ENCODE peak calls at places on chromosome 10, in five cellular contexts. Y is immature natural killer cell, F is CMK, U is KBM-7, M is fibroblast of villous mesenchyme. P is an unnamed sample.

GRCh38 chr10:78745445-78745844 is 323.3 kb upstream of the ZMIZ1 start:
- DNase-seq in Y (no peak), F (no peak), U (no peak), M (no peak), P (no peak)

GRCh38 chr10:78524941-78525340 is 491.3 kb downstream of the RPS24 start:
- DNase-seq in Y (no peak), F (no peak), U (no peak), M (no peak), P (no peak)

GRCh38 chr10:124053971-124054370 is 39.4 kb downstream of the CHST15 start:
- DNase-seq in Y (no peak), F (no peak), U (no peak), M (no peak), P (no peak)

GRCh38 chr10:71575446-71575845 is 144.1 kb downstream of the C10orf105 start:
- DNase-seq in Y (no peak), F (no peak), U (no peak), M (no peak), P (no peak)

GRCh38 chr10:47045331-47045861 is 134.2 kb downstream of the PTPN20 start:
- DNase-seq in Y (no peak), F (no peak), U (no peak), M (no peak), P (no peak)

GRCh38 chr10:2839081-2839725 is 228.1 kb upstream of the PFKP start:
- DNase-seq in Y (no peak), F (no peak), U (peak), M (peak), P (no peak)

GRCh38 chr10:72309290-72310240 is 35.8 kb downstream of the DDIT4 start:
- DNase-seq in Y (peak), F (no peak), U (no peak), M (peak), P (no peak)

GRCh38 chr10:11741608-11742007 is 574 bp upstream of the ECHDC3 start:
- DNase-seq in Y (no peak), F (no peak), U (no peak), M (no peak), P (no peak)

GRCh38 chr10:102963237-102963886 is 45.3 kb downstream of the CNNM2 start:
- DNase-seq in Y (no peak), F (no peak), U (no peak), M (peak), P (no peak)

GRCh38 chr10:111874586-111874985 is 309.0 kb downstream of the GPAM start:
- DNase-seq in Y (no peak), F (no peak), U (no peak), M (no peak), P (no peak)

GRCh38 chr10:131928248-131929095 is 27.7 kb downstream of the PPP2R2D start:
- DNase-seq in Y (peak), F (no peak), U (no peak), M (peak), P (peak)

GRCh38 chr10:89556590-89556989 is 21.2 kb upstream of the SLC16A12 start:
- DNase-seq in Y (no peak), F (no peak), U (no peak), M (no peak), P (peak)

GRCh38 chr10:128704716-128705115 is 578.5 kb upstream of the MKI67 start:
- DNase-seq in Y (no peak), F (no peak), U (no peak), M (no peak), P (no peak)

GRCh38 chr10:75532253-75532924 is 101.0 kb downstream of the LRMDA start:
- DNase-seq in Y (no peak), F (no peak), U (no peak), M (peak), P (peak)

GRCh38 chr10:74081918-74082317 is 68.7 kb downstream of the AP3M1 start:
- DNase-seq in Y (no peak), F (no peak), U (no peak), M (no peak), P (no peak)

GRCh38 chr10:7370511-7370910 is 40.3 kb downstream of the SFMBT2 start:
- DNase-seq in Y (no peak), F (no peak), U (no peak), M (no peak), P (no peak)

GRCh38 chr10:117201826-117202225 is 4.5 kb downstream of the KCNK18 start:
- DNase-seq in Y (no peak), F (no peak), U (no peak), M (no peak), P (no peak)

GRCh38 chr10:125289461-125289860 is 129.1 kb upstream of the CTBP2 start:
- DNase-seq in Y (no peak), F (no peak), U (no peak), M (no peak), P (no peak)

GRCh38 chr10:30472414-30473155 is 38.6 kb downstream of the MAP3K8 start:
- DNase-seq in Y (no peak), F (no peak), U (no peak), M (no peak), P (no peak)

GRCh38 chr10:47043928-47044544 is 132.8 kb downstream of the PTPN20 start:
- DNase-seq in Y (no peak), F (no peak), U (no peak), M (no peak), P (no peak)

GRCh38 chr10:62116896-62117295 is 151.7 kb downstream of the RTKN2 start:
- DNase-seq in Y (no peak), F (no peak), U (no peak), M (no peak), P (no peak)

GRCh38 chr10:99389721-99390480 is 40.5 kb downstream of the GOT1 start:
- DNase-seq in Y (no peak), F (no peak), U (no peak), M (no peak), P (no peak)

GRCh38 chr10:86224354-86225097 is 142.1 kb downstream of the GRID1 start:
- DNase-seq in Y (no peak), F (no peak), U (no peak), M (no peak), P (no peak)

GRCh38 chr10:80202934-80203834 is 2.2 kb downstream of the ANXA11 start:
- DNase-seq in Y (peak), F (peak), U (peak), M (peak), P (peak)

GRCh38 chr10:63683686-63684085 is 162.5 kb downstream of the REEP3 start:
- DNase-seq in Y (no peak), F (no peak), U (no peak), M (no peak), P (no peak)

GRCh38 chr10:6600224-6600987 is 20.3 kb upstream of the PRKCQ start:
- DNase-seq in Y (no peak), F (no peak), U (no peak), M (no peak), P (no peak)

GRCh38 chr10:84590794-84591193 is 262.4 kb downstream of the CCSER2 start:
- DNase-seq in Y (no peak), F (no peak), U (no peak), M (no peak), P (no peak)

GRCh38 chr10:13990392-13990805 is 340.3 kb downstream of the FRMD4A start:
- DNase-seq in Y (no peak), F (no peak), U (no peak), M (peak), P (no peak)

GRCh38 chr10:17647316-17647715 is 3.4 kb downstream of the STAM start:
- DNase-seq in Y (no peak), F (no peak), U (peak), M (no peak), P (no peak)

GRCh38 chr10:43192824-43193223 is 54.6 kb downstream of the CSGALNACT2 start:
- DNase-seq in Y (no peak), F (no peak), U (no peak), M (no peak), P (no peak)

GRCh38 chr10:130745251-130745650 is 566.3 kb downstream of the TCERG1L start:
- DNase-seq in Y (no peak), F (no peak), U (no peak), M (no peak), P (no peak)

GRCh38 chr10:58210160-58210559 is 57.5 kb downstream of the IPMK start:
- DNase-seq in Y (no peak), F (no peak), U (no peak), M (no peak), P (no peak)

GRCh38 chr10:124557648-124558338 is 96.2 kb downstream of the LHPP start:
- DNase-seq in Y (no peak), F (no peak), U (no peak), M (peak), P (no peak)

GRCh38 chr10:71725249-71725648 is 5.7 kb upstream of the C10orf105 start:
- DNase-seq in Y (no peak), F (no peak), U (no peak), M (no peak), P (no peak)

P was measured in brain microvascular endothelial cell.